ENCODE peak calls at places on chromosomes 2 and 18, in ten cellular contexts. L is GM04504, F is dermis microvascular lymphatic vessel endothelial cell, U is NCI-H2081 treated with DMSO at 0.1 percent for 48 hours, P is kidney tubule cell, G is NCI-H2107, V is GDM1, I is ELF-1, E is Calu3, R is neural progenitor cell. O is an unnamed sample.

GRCh38 chr2:9240745-9241144 is 34.1 kb downstream of the ASAP2 start:
- DNase-seq in L (no peak), F (no peak), U (no peak), P (peak), G (no peak), V (no peak), I (no peak), E (no peak), R (no peak), O (no peak)

GRCh38 chr2:43853141-43854081 is 14.6 kb downstream of the ABCG8 start:
- DNase-seq in L (no peak), F (no peak), U (no peak), P (no peak), G (no peak), V (no peak), I (no peak), E (no peak), R (no peak), O (no peak)

GRCh38 chr2:97741251-97741650 is 27.9 kb downstream of the ZAP70 start:
- DNase-seq in L (no peak), F (no peak), U (no peak), P (no peak), G (no peak), V (no peak), I (no peak), E (no peak), R (no peak), O (no peak)

GRCh38 chr2:188869560-188869959 is 104.6 kb upstream of the COL3A1 start:
- DNase-seq in L (no peak), F (no peak), U (no peak), P (no peak), G (no peak), V (no peak), I (peak), E (no peak), R (no peak), O (no peak)

GRCh38 chr2:4914551-4914950 is 777.6 kb upstream of the SOX11 start:
- DNase-seq in L (no peak), F (no peak), U (no peak), P (peak), G (no peak), V (no peak), I (no peak), E (no peak), R (no peak), O (no peak)

GRCh38 chr18:32875625-32876024 is 102.8 kb upstream of the KLHL14 start:
- DNase-seq in L (no peak), F (no peak), U (no peak), P (no peak), G (no peak), V (no peak), I (no peak), E (no peak), R (no peak), O (no peak)

GRCh38 chr2:237701033-237701858 is 73.9 kb downstream of the LRRFIP1 start:
- DNase-seq in L (no peak), F (no peak), U (no peak), P (no peak), G (no peak), V (no peak), I (no peak), E (no peak), R (no peak), O (no peak)

GRCh38 chr18:48825101-48825745 is 125.5 kb downstream of the SMAD7 start:
- DNase-seq in L (no peak), F (no peak), U (no peak), P (no peak), G (no peak), V (no peak), I (peak), E (no peak), R (no peak), O (no peak)

GRCh38 chr2:227509824-227510619 is 38.1 kb downstream of the AGFG1 start:
- DNase-seq in L (no peak), F (no peak), U (no peak), P (peak), G (no peak), V (no peak), I (no peak), E (no peak), R (no peak), O (no peak)

GRCh38 chr2:33426666-33427231 is 49.7 kb upstream of the RASGRP3 start:
- DNase-seq in L (no peak), F (peak), U (no peak), P (peak), G (no peak), V (no peak), I (no peak), E (peak), R (no peak), O (no peak)

GRCh38 chr2:84889332-84889731 is 8.4 kb upstream of the TRABD2A start:
- DNase-seq in L (no peak), F (no peak), U (no peak), P (no peak), G (no peak), V (no peak), I (no peak), E (no peak), R (no peak), O (no peak)

GRCh38 chr18:74299746-74300145 is 8.0 kb upstream of the CYB5A start:
- DNase-seq in L (no peak), F (no peak), U (no peak), P (peak), G (no peak), V (no peak), I (no peak), E (no peak), R (no peak), O (no peak)

GRCh38 chr2:85936421-85937068 is 47.8 kb upstream of the ST3GAL5 start:
- DNase-seq in L (no peak), F (no peak), U (no peak), P (peak), G (no peak), V (no peak), I (peak), E (no peak), R (no peak), O (no peak)

GRCh38 chr2:20496942-20497341 is 50.1 kb downstream of the RHOB start:
- DNase-seq in L (no peak), F (no peak), U (no peak), P (no peak), G (no peak), V (no peak), I (no peak), E (no peak), R (no peak), O (no peak)

GRCh38 chr2:236862526-236862925 is 223.2 kb upstream of the COPS8 start:
- DNase-seq in L (no peak), F (no peak), U (no peak), P (no peak), G (no peak), V (no peak), I (no peak), E (no peak), R (no peak), O (no peak)

GRCh38 chr2:218005486-218005885 is 2.7 kb upstream of the TNS1 start:
- DNase-seq in L (no peak), F (no peak), U (no peak), P (peak), G (no peak), V (no peak), I (no peak), E (no peak), R (no peak), O (no peak)

GRCh38 chr18:59994357-59994756 is 94.6 kb downstream of the PMAIP1 start:
- DNase-seq in L (no peak), F (no peak), U (no peak), P (peak), G (no peak), V (no peak), I (no peak), E (no peak), R (peak), O (no peak)

GRCh38 chr2:12728221-12728777 is 11.6 kb downstream of the TRIB2 start:
- DNase-seq in L (no peak), F (no peak), U (no peak), P (no peak), G (no peak), V (no peak), I (no peak), E (no peak), R (no peak), O (no peak)

O was measured in NCI-H1436.